ENCODE peak calls at places on chromosomes 2 and 18, in ten cellular contexts. U is brain microvascular endothelial cell, P is GM06990, S is body of pancreas, J is psoas muscle, X is lower lobe of right lung, N is A549, R is mammary epithelial cell, K is right atrium auricular region, Q is thyroid gland. Y is an unnamed sample.

GRCh38 chr2:14634885-14635871 is 2.7 kb downstream of the LRATD1 start:
- DNase-seq in K (peak; percentile 64), R (peak; percentile 89), Q (peak; percentile 87), J (peak; percentile 62), S (peak; percentile 90), X (peak; percentile 77), N (peak; percentile 35), P (no peak), U (peak; percentile 28), Y (peak; percentile 21)

GRCh38 chr2:129906861-129907235 is 72.6 kb upstream of the RAB6C start:
- DNase-seq in J (no peak), R (no peak), X (no peak), K (no peak), U (no peak), P (no peak), S (no peak), Q (no peak), N (no peak), Y (no peak)

GRCh38 chr2:109063326-109063670 is 65.7 kb upstream of the SH3RF3 start:
- DNase-seq in R (no peak), J (no peak), Q (no peak), X (no peak), K (peak; percentile 40), P (no peak), S (no peak), U (no peak), N (no peak), Y (no peak)

GRCh38 chr2:9106338-9107167 is 100.1 kb upstream of the ASAP2 start:
- DNase-seq in Q (no peak), U (no peak), K (no peak), P (no peak), J (no peak), S (no peak), R (no peak), X (no peak), N (no peak), Y (no peak)

GRCh38 chr2:27591745-27592144 is 8.9 kb downstream of the ZNF512 start:
- DNase-seq in N (no peak), P (no peak), J (no peak), U (no peak), S (no peak), K (no peak), R (no peak), X (no peak), Q (no peak), Y (no peak)

GRCh38 chr2:33058716-33059451 is 112.1 kb downstream of the LTBP1 start:
- DNase-seq in X (no peak), J (no peak), Q (no peak), N (no peak), P (no peak), U (no peak), S (no peak), R (no peak), K (no peak), Y (no peak)

GRCh38 chr18:28078849-28079248 is 98.1 kb downstream of the CDH2 start:
- DNase-seq in X (no peak), K (no peak), J (no peak), N (no peak), Q (no peak), R (no peak), U (no peak), S (no peak), P (no peak), Y (no peak)

GRCh38 chr2:237866119-237866621 is 6.7 kb downstream of the RAMP1 start:
- DNase-seq in S (no peak), U (peak; percentile 73), J (no peak), X (no peak), R (no peak), Q (no peak), K (peak; percentile 49), P (no peak), N (no peak), Y (no peak)

GRCh38 chr2:190964170-190964795 is 49.7 kb downstream of the STAT1 start:
- DNase-seq in S (peak; percentile 35), P (no peak), Q (peak; percentile 37), U (no peak), R (no peak), X (no peak), N (no peak), K (no peak), J (no peak), Y (no peak)

GRCh38 chr2:128787616-128788015 is 468.9 kb upstream of the HS6ST1 start:
- DNase-seq in N (no peak), S (no peak), U (no peak), R (no peak), J (no peak), P (no peak), K (no peak), X (no peak), Q (no peak), Y (no peak)

GRCh38 chr2:212064318-212064717 is 474.3 kb downstream of the ERBB4 start:
- DNase-seq in S (no peak), R (no peak), U (no peak), N (no peak), X (no peak), J (no peak), K (no peak), Q (no peak), P (no peak), Y (no peak)

GRCh38 chr2:1422716-1423285 is 9.5 kb downstream of the TPO start:
- DNase-seq in J (no peak), U (no peak), P (no peak), Q (no peak), S (no peak), X (no peak), N (no peak), K (no peak), R (no peak), Y (no peak)

GRCh38 chr2:24494415-24494814 is 3.4 kb downstream of the NCOA1 start:
- DNase-seq in J (no peak), N (no peak), S (no peak), K (no peak), R (no peak), Q (no peak), U (no peak), X (no peak), P (no peak), Y (no peak)

GRCh38 chr2:181318504-181319280 is 138.5 kb upstream of the ITGA4 start:
- DNase-seq in X (no peak), K (no peak), Q (no peak), J (no peak), N (no peak), P (no peak), U (no peak), S (no peak), R (no peak), Y (no peak)

GRCh38 chr18:21680148-21680547 is 24.4 kb downstream of the ABHD3 start:
- DNase-seq in N (no peak), J (no peak), U (no peak), R (no peak), S (no peak), K (no peak), P (no peak), X (no peak), Q (no peak), Y (no peak)

GRCh38 chr2:180222642-180223041 is 215.5 kb upstream of the CWC22 start:
- DNase-seq in K (no peak), J (no peak), U (peak; percentile 33), N (no peak), Q (peak; percentile 58), X (no peak), P (no peak), S (no peak), R (peak; percentile 95), Y (no peak)

GRCh38 chr2:78999410-78999809 is 26.1 kb upstream of the REG3G start:
- DNase-seq in N (no peak), R (no peak), U (no peak), X (no peak), J (no peak), S (no peak), K (no peak), P (no peak), Q (no peak), Y (no peak)

GRCh38 chr18:54232485-54233227 is 8.2 kb upstream of the MBD2 start:
- DNase-seq in J (no peak), R (no peak), P (no peak), U (no peak), Q (no peak), X (no peak), K (no peak), S (peak; percentile 23), N (no peak), Y (no peak)
- TF ChIP-seq CTCF in J (no peak), R (peak; percentile 20), P (no peak), U (no peak), Q (no peak), X (no peak), K (no peak), S (peak; percentile 30), N (no peak), Y (no peak)

GRCh38 chr18:48974304-48975220 is 23.8 kb upstream of the SMAD7 start:
- DNase-seq in N (no peak), R (no peak), X (no peak), K (no peak), J (no peak), U (no peak), S (peak; percentile 43), Q (peak; percentile 44), P (no peak), Y (no peak)
- H3K4me3 ChIP-seq in N (peak overlapping the region; percentile 71), R (no peak overlapping the region), X (peak overlapping the region; percentile 66), K (peak overlapping the region; percentile 64), J (peak overlapping the region; percentile 79), U (peak overlapping the region; percentile 64), S (no peak overlapping the region), Q (no peak overlapping the region), P (no peak overlapping the region), Y (no peak overlapping the region)

GRCh38 chr2:204480262-204480661 is 65.0 kb upstream of the PARD3B start:
- DNase-seq in U (no peak), J (no peak), Q (no peak), K (no peak), R (no peak), S (no peak), P (no peak), N (no peak), X (no peak), Y (no peak)

GRCh38 chr2:204483497-204484164 is 61.6 kb upstream of the PARD3B start:
- DNase-seq in R (no peak), K (no peak), S (peak; percentile 62), X (no peak), J (no peak), U (no peak), Q (peak; percentile 36), P (no peak), N (no peak), Y (peak; percentile 80)

GRCh38 chr2:204477358-204477950 is 67.8 kb upstream of the PARD3B start:
- DNase-seq in Q (no peak), U (peak; percentile 6), J (no peak), N (no peak), P (no peak), R (peak; percentile 60), X (no peak), S (no peak), K (no peak), Y (no peak)

GRCh38 chr2:204475403-204475802 is 69.9 kb upstream of the PARD3B start:
- DNase-seq in Q (no peak), S (no peak), J (no peak), R (no peak), N (no peak), X (no peak), P (no peak), K (no peak), U (no peak), Y (no peak)

GRCh38 chr2:204479557-204479956 is 65.7 kb upstream of the PARD3B start:
- DNase-seq in U (peak; percentile 34), P (no peak), J (no peak), R (no peak), N (peak; percentile 7), X (no peak), Q (no peak), K (no peak), S (no peak), Y (no peak)
- TF ChIP-seq CTCF in U (no peak), P (no peak), J (no peak), R (no peak), N (no peak), X (no peak), Q (no peak), K (no peak), S (no peak), Y (no peak)

GRCh38 chr2:160309585-160309984 is 109.5 kb upstream of the ITGB6 start:
- DNase-seq in J (no peak), Q (no peak), K (no peak), S (no peak), U (no peak), P (no peak), N (no peak), X (no peak), R (peak; percentile 30), Y (no peak)
- H3K4me3 ChIP-seq in J (no peak overlapping the region), Q (no peak overlapping the region), K (no peak overlapping the region), S (no peak overlapping the region), U (no peak overlapping the region), P (no peak overlapping the region), N (no peak overlapping the region), X (no peak overlapping the region), R (no peak overlapping the region), Y (no peak overlapping the region)

Y was measured in LNCaP clone FGC.